ENCODE peak calls at places on chromosomes 11 and 22, in nine cellular contexts. R is NCI-H1092, Q is AG08396, J is GM13977, B is fibroblast of lung, Y is pons, K is cardiac muscle cell, X is choroid plexus epithelial cell, U is lower lobe of right lung. T is an unnamed sample.

GRCh38 chr11:7673724-7674434 is 579 bp upstream of the CYB5R2 start:
- DNase-seq in B (no peak), Q (peak; percentile 66), K (peak; percentile 61), X (peak; percentile 43), Y (no peak), U (peak; percentile 53), J (peak; percentile 55), R (no peak), T (no peak)

GRCh38 chr11:113519989-113520613 is 44.9 kb upstream of the DRD2 start:
- DNase-seq in Y (no peak), J (no peak), K (no peak), Q (no peak), X (no peak), U (no peak), B (no peak), R (no peak), T (no peak)

GRCh38 chr11:115170133-115170815 is 333.9 kb downstream of the CADM1 start:
- DNase-seq in J (peak; percentile 35), U (no peak), X (peak; percentile 68), Q (peak; percentile 45), B (no peak), R (peak; percentile 24), Y (no peak), K (peak; percentile 15), T (peak; percentile 56)

GRCh38 chr22:19640306-19640705 is 74.0 kb upstream of the SEPTIN5 start:
- DNase-seq in Q (no peak), X (no peak), U (no peak), Y (no peak), K (no peak), R (no peak), J (no peak), B (no peak), T (no peak)

GRCh38 chr11:31131760-31132159 is 237.8 kb downstream of the DCDC1 start:
- DNase-seq in J (no peak), K (no peak), U (no peak), Q (no peak), R (no peak), B (no peak), X (no peak), Y (no peak), T (no peak)

GRCh38 chr11:45754746-45755145 is 50.2 kb upstream of the SLC35C1 start:
- DNase-seq in U (no peak), Q (no peak), K (peak; percentile 57), R (no peak), J (no peak), Y (no peak), B (peak; percentile 8), X (peak; percentile 12), T (no peak)

GRCh38 chr22:46833228-46833627 is 70.8 kb downstream of the TBC1D22A start:
- DNase-seq in X (peak; percentile 64), R (no peak), J (no peak), B (peak; percentile 48), U (no peak), Y (no peak), Q (no peak), K (peak; percentile 42), T (peak; percentile 4)

GRCh38 chr11:129766858-129767604 is 48.6 kb upstream of the TMEM45B start:
- DNase-seq in B (peak; percentile 29), U (no peak), Q (no peak), J (no peak), K (peak; percentile 48), R (no peak), X (peak; percentile 58), Y (no peak), T (peak; percentile 60)

GRCh38 chr22:50621491-50621880 is 6.5 kb downstream of the ARSA start:
- DNase-seq in Q (no peak), Y (peak; percentile 42), B (no peak), K (no peak), J (peak; percentile 60), R (no peak), U (no peak), X (no peak), T (no peak)

GRCh38 chr11:111977141-111978027 is 40.2 kb downstream of the DIXDC1 start:
- DNase-seq in Q (peak; percentile 82), Y (peak; percentile 66), X (peak; percentile 34), R (peak; percentile 47), B (peak; percentile 57), J (peak; percentile 66), U (peak; percentile 73), K (peak; percentile 54), T (peak; percentile 77)

GRCh38 chr22:50582562-50583293 is at the start of gene CHKB:
- DNase-seq in R (peak; percentile 87), J (peak; percentile 100), Q (peak; percentile 100), K (peak; percentile 98), U (peak; percentile 99), B (peak; percentile 95), Y (peak; percentile 98), X (peak; percentile 98), T (peak; percentile 100)

GRCh38 chr11:116499396-116500001 is 273.3 kb downstream of the BUD13 start:
- DNase-seq in K (peak; percentile 72), X (peak; percentile 45), U (peak; percentile 86), R (peak; percentile 93), J (peak; percentile 86), B (peak; percentile 34), Y (peak; percentile 34), Q (peak; percentile 73), T (peak; percentile 29)

GRCh38 chr11:85823816-85824215 is 12.9 kb upstream of the SYTL2 start:
- DNase-seq in R (no peak), B (no peak), U (no peak), Y (no peak), Q (no peak), K (no peak), J (no peak), X (no peak), T (no peak)

GRCh38 chr11:26087095-26087935 is 244.6 kb upstream of the ANO3 start:
- DNase-seq in Q (no peak), Y (no peak), J (peak; percentile 25), X (no peak), B (no peak), K (no peak), R (no peak), U (no peak), T (no peak)

GRCh38 chr11:16743478-16743877 is 5.0 kb downstream of the C11orf58 start:
- DNase-seq in B (no peak), Y (no peak), U (no peak), X (no peak), Q (no peak), K (no peak), J (no peak), R (no peak), T (no peak)

GRCh38 chr22:25057013-25057881 is 104.7 kb downstream of the KIAA1671 start:
- DNase-seq in Y (no peak), X (peak; percentile 58), J (peak; percentile 70), R (peak; percentile 68), B (no peak), U (peak; percentile 73), Q (peak; percentile 43), K (peak; percentile 49), T (peak; percentile 64)

GRCh38 chr22:44828193-44828592 is 75.8 kb downstream of the ARHGAP8 start:
- DNase-seq in B (no peak), Y (no peak), Q (peak; percentile 43), J (peak; percentile 65), X (peak; percentile 4), R (no peak), U (no peak), K (peak; percentile 4), T (no peak)

GRCh38 chr11:35553831-35554230 is 28.4 kb upstream of the PAMR1 start:
- DNase-seq in X (peak; percentile 97), K (peak; percentile 42), Y (peak; percentile 5), B (peak; percentile 96), J (no peak), Q (peak; percentile 50), U (no peak), R (no peak), T (peak; percentile 84)

GRCh38 chr11:93196816-93197382 is 892 bp downstream of the SLC36A4 start:
- DNase-seq in X (peak; percentile 52), U (no peak), K (no peak), B (no peak), J (no peak), R (no peak), Y (no peak), Q (no peak), T (peak; percentile 52)

GRCh38 chr11:75422248-75423231 is 10.5 kb downstream of the KLHL35 start:
- DNase-seq in K (no peak), R (peak; percentile 26), X (no peak), B (no peak), U (peak; percentile 76), Y (no peak), J (no peak), Q (no peak), T (no peak)

GRCh38 chr22:41364955-41365354 is 16.8 kb upstream of the TEF start:
- DNase-seq in U (no peak), Q (no peak), Y (no peak), J (no peak), B (no peak), X (no peak), R (no peak), K (no peak), T (no peak)

GRCh38 chr22:36931446-36931845 is 18.0 kb downstream of the CSF2RB start:
- DNase-seq in R (no peak), K (no peak), Y (no peak), B (no peak), U (no peak), J (no peak), Q (no peak), X (no peak), T (no peak)

GRCh38 chr11:9231848-9232177 is 33.3 kb downstream of the DENND5A start:
- DNase-seq in J (peak; percentile 60), R (no peak), Y (peak; percentile 99), U (no peak), X (peak; percentile 75), Q (peak; percentile 29), K (peak; percentile 74), B (peak; percentile 75), T (peak; percentile 69)

GRCh38 chr22:35580351-35581022 is 36.6 kb downstream of the MB start:
- DNase-seq in Y (no peak), B (no peak), Q (no peak), U (no peak), J (no peak), K (no peak), X (no peak), R (no peak), T (no peak)

GRCh38 chr11:65503923-65504670 is 5.3 kb downstream of the MALAT1 start:
- DNase-seq in R (no peak), X (peak; percentile 78), J (no peak), K (peak; percentile 80), Q (no peak), U (no peak), Y (no peak), B (peak; percentile 56), T (peak; percentile 67)

GRCh38 chr22:48750282-48750681 is 1077.4 kb downstream of the BRD1 start:
- DNase-seq in B (no peak), Y (no peak), K (no peak), Q (no peak), U (no peak), R (no peak), X (no peak), J (no peak), T (no peak)

GRCh38 chr11:110196884-110197420 is 99.5 kb downstream of the RDX start:
- DNase-seq in R (no peak), Q (no peak), X (no peak), B (no peak), K (no peak), U (no peak), Y (no peak), J (no peak), T (no peak)

GRCh38 chr11:73145986-73146575 is 4.0 kb upstream of the FCHSD2 start:
- DNase-seq in K (no peak), X (no peak), Y (no peak), J (no peak), Q (no peak), U (no peak), R (no peak), B (no peak), T (no peak)

GRCh38 chr22:43402128-43402527 is 9.7 kb upstream of the MPPED1 start:
- DNase-seq in K (no peak), B (no peak), U (peak; percentile 4), Q (no peak), Y (no peak), J (no peak), R (no peak), X (peak; percentile 6), T (no peak)

GRCh38 chr22:28025333-28025732 is 106.3 kb upstream of the PITPNB start:
- DNase-seq in X (no peak), Y (no peak), J (no peak), Q (no peak), U (no peak), R (no peak), K (no peak), B (no peak), T (no peak)

GRCh38 chr11:26244207-26244606 is 87.7 kb upstream of the ANO3 start:
- DNase-seq in Y (no peak), Q (peak; percentile 16), U (no peak), K (peak; percentile 47), R (no peak), J (no peak), X (no peak), B (no peak), T (peak; percentile 36)

T was measured in adipocyte.